ENCODE peak calls at places on chromosomes 13 and 19, in seven cellular contexts. O is CD8-positive, alpha-beta T cell; C is AG04450; I is esophagus muscularis mucosa; K is upper lobe of right lung; N is uterus; E is heart left ventricle. B is an unnamed sample.

GRCh38 chr19:19533826-19534225 is 4.2 kb upstream of the CILP2 start:
- DNase-seq in O (no peak), C (no peak), I (no peak), K (no peak), N (no peak), E (no peak), B (no peak)

GRCh38 chr13:24407844-24408243 is 98.5 kb downstream of the C1QTNF9 start:
- DNase-seq in O (no peak), C (no peak), I (no peak), K (no peak), N (no peak), E (no peak), B (no peak)

GRCh38 chr13:101838305-101838835 is 385.9 kb downstream of the ITGBL1 start:
- DNase-seq in O (no peak), C (no peak), I (no peak), K (no peak), N (no peak), E (no peak), B (no peak)

GRCh38 chr13:63308585-63308984 is 1892.9 kb upstream of the PCDH20 start:
- DNase-seq in O (no peak), C (no peak), I (no peak), K (no peak), N (no peak), E (no peak), B (no peak)

GRCh38 chr19:7652061-7652641 is 15.2 kb downstream of the STXBP2 start:
- DNase-seq in O (peak; percentile 87), C (peak; percentile 16), I (peak; percentile 97), K (peak; percentile 93), N (peak; percentile 74), E (peak; percentile 82), B (peak; percentile 90)

GRCh38 chr13:48571121-48571901 is 38.4 kb upstream of the RCBTB2 start:
- DNase-seq in O (no peak), C (peak; percentile 56), I (peak; percentile 91), K (no peak), N (no peak), E (no peak), B (no peak)

GRCh38 chr13:78881054-78881453 is 222.1 kb upstream of the OBI1 start:
- DNase-seq in O (no peak), C (no peak), I (no peak), K (no peak), N (no peak), E (no peak), B (no peak)

GRCh38 chr13:114134944-114135610 is 2.7 kb upstream of the RASA3 start:
- DNase-seq in O (no peak), C (no peak), I (no peak), K (no peak), N (no peak), E (no peak), B (no peak)

GRCh38 chr19:56217039-56217949 is 15.2 kb downstream of the ZSCAN5C start:
- DNase-seq in O (no peak), C (no peak), I (no peak), K (no peak), N (no peak), E (peak; percentile 31), B (no peak)

GRCh38 chr19:10892256-10892655 is 20.9 kb downstream of the CARM1 start:
- DNase-seq in O (no peak), C (no peak), I (no peak), K (no peak), N (no peak), E (no peak), B (no peak)

GRCh38 chr13:99834246-99834645 is 137.3 kb downstream of the ZIC5 start:
- DNase-seq in O (no peak), C (no peak), I (no peak), K (no peak), N (no peak), E (no peak), B (no peak)

GRCh38 chr19:14150041-14150769 is 13.8 kb upstream of the ASF1B start:
- DNase-seq in O (no peak), C (no peak), I (no peak), K (no peak), N (no peak), E (no peak), B (no peak)

GRCh38 chr19:55069137-55069858 is 6.3 kb upstream of the RDH13 start:
- DNase-seq in O (no peak), C (no peak), I (no peak), K (peak; percentile 79), N (no peak), E (no peak), B (no peak)

GRCh38 chr19:2261438-2262172 is 5.4 kb upstream of the JSRP1 start:
- DNase-seq in O (no peak), C (no peak), I (no peak), K (peak; percentile 68), N (no peak), E (no peak), B (no peak)

GRCh38 chr19:57671124-57671895 is 2.6 kb downstream of the ZSCAN4 start:
- DNase-seq in O (no peak), C (no peak), I (no peak), K (no peak), N (no peak), E (no peak), B (no peak)

GRCh38 chr19:48400018-48400742 is 6.7 kb downstream of the GRIN2D start:
- DNase-seq in O (no peak), C (no peak), I (no peak), K (no peak), N (no peak), E (peak; percentile 66), B (no peak)

GRCh38 chr13:112859128-112859816 is 109.7 kb upstream of the MCF2L start:
- DNase-seq in O (no peak), C (no peak), I (no peak), K (peak; percentile 48), N (no peak), E (no peak), B (peak; percentile 60)

GRCh38 chr19:29483641-29483920 is 42.2 kb upstream of the VSTM2B start:
- DNase-seq in O (no peak), C (no peak), I (peak; percentile 78), K (no peak), N (no peak), E (no peak), B (no peak)

GRCh38 chr13:73403362-73404150 is 344.8 kb downstream of the KLF5 start:
- DNase-seq in O (no peak), C (no peak), I (no peak), K (no peak), N (no peak), E (no peak), B (no peak)

GRCh38 chr13:73399347-73400216 is 340.8 kb downstream of the KLF5 start:
- DNase-seq in O (no peak), C (no peak), I (no peak), K (no peak), N (no peak), E (no peak), B (no peak)

GRCh38 chr13:73397486-73398020 is 338.7 kb downstream of the KLF5 start:
- DNase-seq in O (no peak), C (no peak), I (no peak), K (no peak), N (no peak), E (no peak), B (no peak)

GRCh38 chr13:73404581-73404980 is 345.8 kb downstream of the KLF5 start:
- DNase-seq in O (no peak), C (no peak), I (no peak), K (no peak), N (no peak), E (no peak), B (no peak)

GRCh38 chr13:73401769-73402168 is 343.0 kb downstream of the KLF5 start:
- DNase-seq in O (no peak), C (no peak), I (no peak), K (no peak), N (no peak), E (no peak), B (no peak)
- H3K27ac ChIP-seq in O (no peak overlapping the region), C (no peak overlapping the region), I (no peak overlapping the region), K (no peak overlapping the region), N (no peak overlapping the region), E (no peak overlapping the region), B (no peak overlapping the region)

DNA sequence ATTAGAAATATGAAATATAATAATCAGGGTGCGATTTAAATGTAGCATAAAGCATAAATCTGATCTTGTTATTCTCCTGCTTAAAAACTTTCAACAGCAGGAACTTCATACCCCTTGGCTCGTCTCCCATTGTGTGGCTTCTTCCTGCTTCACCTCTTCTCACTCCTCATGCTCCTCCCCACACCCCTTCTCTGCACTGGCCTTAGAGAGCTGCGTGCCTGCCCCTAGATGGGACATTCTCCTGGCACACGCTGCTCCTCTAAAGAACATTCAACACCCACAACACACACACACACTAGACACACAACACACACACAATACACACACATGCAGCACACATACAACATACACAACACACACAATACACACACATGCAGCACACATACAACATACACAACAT is 104.6 kb upstream of the RAP2A start:
- DNase-seq in O (no peak), C (no peak), I (peak; percentile 34), K (no peak), N (no peak), E (no peak), B (no peak)
- H3K9me3 ChIP-seq in O (no peaks in the 10 kb centered on the region), C (no peaks in the 10 kb centered on the region), I (no peaks in the 10 kb centered on the region), K (no peaks in the 10 kb centered on the region), N (no peaks in the 10 kb centered on the region), E (no peaks in the 10 kb centered on the region), B (no peaks in the 10 kb centered on the region)

GRCh38 chr19:42324655-42325307 is 654 bp upstream of the MEGF8 start:
- DNase-seq in O (no peak), C (no peak), I (no peak), K (no peak), N (no peak), E (no peak), B (no peak)
- TF ChIP-seq CTCF in O (peak; percentile 66), C (no peak), I (no peak), K (no peak), N (no peak), E (no peak), B (no peak)

GRCh38 chr19:15431396-15432017 is 12.7 kb upstream of the AKAP8L start:
- DNase-seq in O (no peak), C (no peak), I (no peak), K (no peak), N (no peak), E (peak; percentile 12), B (no peak)

GRCh38 chr19:15429825-15430467 is 11.2 kb upstream of the AKAP8L start:
- DNase-seq in O (no peak), C (no peak), I (no peak), K (no peak), N (no peak), E (peak; percentile 22), B (no peak)

GRCh38 chr19:15428956-15429824 is 10.4 kb upstream of the AKAP8L start:
- DNase-seq in O (no peak), C (no peak), I (no peak), K (no peak), N (no peak), E (peak; percentile 37), B (no peak)

GRCh38 chr19:15432018-15432494 is 13.3 kb upstream of the AKAP8L start:
- DNase-seq in O (no peak), C (no peak), I (no peak), K (no peak), N (no peak), E (peak; percentile 35), B (no peak)

DNA sequence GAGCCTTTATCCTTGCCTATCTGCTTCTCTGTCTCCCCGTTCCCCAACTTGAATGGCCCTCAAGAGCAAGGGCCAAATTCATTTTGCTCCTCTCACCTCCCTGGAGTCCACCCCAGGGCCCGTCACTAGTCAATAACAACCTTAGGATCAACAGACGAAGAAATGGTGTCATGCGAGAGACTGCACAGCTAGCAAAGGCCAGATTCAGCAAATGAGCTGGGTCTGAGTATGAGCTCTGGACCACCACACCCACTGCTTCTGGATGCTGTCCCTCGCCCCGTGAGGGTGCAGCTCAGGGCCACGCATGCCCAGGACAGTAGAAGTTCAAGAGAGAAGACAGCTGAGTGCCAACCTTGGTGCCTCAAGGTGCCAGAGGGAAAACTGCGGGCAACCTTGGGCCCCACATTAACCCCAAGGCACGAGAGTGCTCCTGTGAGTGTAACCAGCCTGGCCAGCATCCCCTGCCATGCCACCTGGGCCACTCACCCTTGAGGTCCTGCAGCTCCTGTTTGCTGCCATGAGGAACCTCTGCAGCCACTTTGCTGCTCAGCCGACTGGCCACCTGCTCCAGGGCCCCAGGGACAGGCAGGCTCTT is 11.8 kb upstream of the AKAP8L start:
- DNase-seq in O (no peak), C (no peak), I (no peak), K (no peak), N (no peak), E (peak; percentile 24), B (no peak)
- H3K27ac ChIP-seq in O (no peak overlapping the region), C (no peak overlapping the region), I (no peak overlapping the region), K (no peak overlapping the region), N (no peak overlapping the region), E (no peak overlapping the region), B (no peak overlapping the region)